ENCODE peak calls at places on chromosomes 1 and 21, in five cellular contexts. N is OCI-LY7, G is brain microvascular endothelial cell, F is BE2C, D is astrocyte of the spinal cord. C is an unnamed sample.

GRCh38 chr1:6209661-6210605 is 4.0 kb downstream of the RNF207 start:
- DNase-seq in D (no peak), G (no peak), N (peak), F (peak), C (peak)

GRCh38 chr1:3785458-3786157 is 10.7 kb downstream of the LRRC47 start:
- DNase-seq in N (peak), G (no peak), D (no peak), F (no peak), C (peak)

GRCh38 chr1:184310157-184310819 is 76.5 kb upstream of the C1orf21 start:
- DNase-seq in F (no peak), G (no peak), D (no peak), N (no peak), C (no peak)

GRCh38 chr21:29342394-29342957 is 43.8 kb downstream of the BACH1 start:
- DNase-seq in D (peak), G (peak), N (no peak), F (no peak), C (no peak)

GRCh38 chr1:117339866-117340357 is 27.3 kb upstream of the MAN1A2 start:
- DNase-seq in F (peak), N (peak), D (no peak), G (peak), C (peak)

GRCh38 chr21:43817157-43818086 is 28.0 kb downstream of the RRP1 start:
- DNase-seq in F (no peak), N (no peak), D (no peak), G (no peak), C (peak)

GRCh38 chr1:58885998-58886397 is 102.2 kb upstream of the JUN start:
- DNase-seq in D (peak), N (no peak), G (no peak), F (no peak), C (peak)

GRCh38 chr21:41065539-41065938 is 102.4 kb upstream of the BACE2 start:
- DNase-seq in F (no peak), N (no peak), D (no peak), G (no peak), C (no peak)

GRCh38 chr1:232472485-232473041 is 157.4 kb downstream of the SIPA1L2 start:
- DNase-seq in G (peak), N (no peak), F (no peak), D (peak), C (no peak)

GRCh38 chr1:80153762-80154555 is 1147.4 kb upstream of the ADGRL4 start:
- DNase-seq in G (no peak), D (peak), F (no peak), N (no peak), C (peak)

GRCh38 chr21:35428489-35428888 is 379.4 kb upstream of the RUNX1 start:
- DNase-seq in N (no peak), D (peak), F (no peak), G (peak), C (no peak)

GRCh38 chr1:156959414-156959813 is 39.0 kb downstream of the LRRC71 start:
- DNase-seq in D (peak), F (no peak), G (no peak), N (no peak), C (no peak)

GRCh38 chr1:30788580-30789387 is 31.2 kb upstream of the LAPTM5 start:
- DNase-seq in G (no peak), F (no peak), D (no peak), N (no peak), C (no peak)

GRCh38 chr1:22930235-22930912 is 42.3 kb downstream of the LACTBL1 start:
- DNase-seq in D (peak), N (peak), F (peak), G (peak), C (peak)

GRCh38 chr1:95012389-95012788 is 60.4 kb downstream of the ALG14 start:
- DNase-seq in G (peak), D (peak), F (no peak), N (no peak), C (no peak)

GRCh38 chr1:236000781-236001180 is 64.1 kb downstream of the NID1 start:
- DNase-seq in G (no peak), F (no peak), D (no peak), N (no peak), C (no peak)

GRCh38 chr1:221878134-221878533 is 136.2 kb upstream of the DUSP10 start:
- DNase-seq in F (no peak), G (no peak), D (no peak), N (no peak), C (no peak)

GRCh38 chr1:214445201-214445600 is 106.2 kb downstream of the PTPN14 start:
- DNase-seq in F (no peak), D (no peak), G (no peak), N (no peak), C (no peak)

GRCh38 chr1:56973898-56974752 is 8.3 kb upstream of the C8B start:
- DNase-seq in F (no peak), N (no peak), G (no peak), D (no peak), C (peak)

GRCh38 chr1:227869281-227869842 is 53.9 kb downstream of the PRSS38 start:
- DNase-seq in G (no peak), F (no peak), D (no peak), N (no peak), C (no peak)
- H3K4me3 ChIP-seq in G (no peak), F (no peak), D (no peak), N (no peak), C (no peak)

GRCh38 chr1:11655263-11656079 is 794 bp downstream of the FBXO44 start:
- DNase-seq in D (no peak), N (no peak), G (no peak), F (no peak), C (no peak)
- H3K4me3 ChIP-seq in D (peak), N (peak), G (peak), F (peak), C (no peak)

GRCh38 chr1:21668232-21669032 is 725 bp downstream of the RAP1GAP start:
- DNase-seq in G (no peak), F (no peak), N (no peak), D (no peak), C (no peak)
- H3K4me3 ChIP-seq in G (no peak), F (peak), N (no peak), D (no peak), C (no peak)

GRCh38 chr1:240100351-240100750 is 8.7 kb downstream of the FMN2 start:
- DNase-seq in D (peak), N (no peak), G (no peak), F (no peak), C (no peak)

GRCh38 chr1:240099329-240099728 is 7.6 kb downstream of the FMN2 start:
- DNase-seq in F (no peak), G (no peak), D (no peak), N (no peak), C (no peak)

GRCh38 chr1:240098534-240098933 is 6.9 kb downstream of the FMN2 start:
- DNase-seq in N (no peak), G (no peak), F (no peak), D (no peak), C (no peak)

GRCh38 chr1:240101306-240101705 is 9.6 kb downstream of the FMN2 start:
- DNase-seq in N (no peak), F (no peak), D (no peak), G (no peak), C (no peak)

DNA sequence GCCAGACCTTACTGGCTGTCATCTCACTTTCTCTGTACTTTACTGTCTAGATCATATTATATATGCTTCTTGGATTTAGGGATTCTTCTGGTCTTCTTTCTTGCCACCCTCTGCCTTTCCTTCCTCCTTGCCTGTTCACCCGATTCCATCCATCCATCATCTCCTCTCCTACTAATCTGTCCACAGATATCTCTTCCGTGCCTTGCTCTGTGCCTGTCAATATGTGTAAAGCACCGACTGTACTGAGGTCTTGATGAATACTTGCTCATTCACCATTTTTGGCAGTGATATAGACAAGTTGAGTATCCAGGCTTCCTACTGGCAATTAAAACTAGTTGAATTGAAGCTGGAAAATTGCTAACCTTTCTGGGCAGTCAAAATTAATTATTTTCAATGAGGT is 8.1 kb downstream of the FMN2 start:
- DNase-seq in D (no peak), G (no peak), F (no peak), N (no peak), C (no peak)
- H3K4me3 ChIP-seq in D (no peak), G (no peak), F (no peak), N (no peak), C (no peak)

GRCh38 chr1:54376085-54377039 is 29.8 kb downstream of the SSBP3 start:
- DNase-seq in D (no peak), N (peak), G (no peak), F (no peak), C (no peak)
- H3K4me3 ChIP-seq in D (no peak), N (peak), G (no peak), F (no peak), C (no peak)

DNA sequence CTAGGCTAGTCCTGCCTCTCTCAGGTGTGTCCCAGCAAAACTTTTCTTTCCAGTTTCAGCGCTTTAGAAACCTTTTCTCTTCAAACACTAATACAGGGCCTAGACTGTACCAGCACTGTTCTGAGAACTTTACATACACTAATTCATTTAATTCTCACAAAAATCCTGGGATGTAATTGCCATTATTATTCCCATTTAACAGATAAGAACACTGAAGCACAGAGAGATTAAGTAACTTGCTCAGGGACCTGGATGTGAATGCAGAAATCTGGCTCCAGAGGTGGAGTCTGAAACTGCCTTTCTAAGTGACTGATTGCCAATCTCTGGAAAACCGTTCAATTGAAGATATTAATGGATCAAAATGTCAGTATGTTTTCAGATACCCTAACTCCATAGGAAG is 849 bp upstream of the UCK2 start:
- DNase-seq in G (no peak), N (no peak), D (no peak), F (no peak), C (no peak)
- H3K4me3 ChIP-seq in G (no peak), N (peak), D (no peak), F (no peak), C (no peak)

DNA sequence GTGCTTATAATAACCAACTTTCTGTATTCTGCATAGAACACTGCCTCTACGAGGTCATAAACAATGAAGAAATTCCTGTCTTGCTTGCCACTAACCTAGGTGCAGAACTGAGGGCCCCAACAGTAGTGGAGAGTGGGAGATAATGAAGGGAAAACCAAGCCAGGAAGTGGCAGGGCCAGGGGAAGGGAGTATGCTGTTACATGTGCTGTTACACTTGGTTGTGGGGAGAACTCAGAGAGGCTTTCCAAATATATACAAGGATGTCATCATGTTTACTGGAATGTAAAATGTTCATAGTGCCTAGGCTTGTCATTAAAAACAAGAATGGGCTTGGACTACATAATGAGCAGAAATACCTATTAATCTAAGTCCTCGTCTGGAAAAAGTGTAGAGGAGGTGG is 31.1 kb downstream of the NHLH2 start:
- DNase-seq in D (no peak), G (no peak), F (no peak), N (no peak), C (peak)
- H3K4me3 ChIP-seq in D (no peak), G (no peak), F (no peak), N (no peak), C (no peak)

GRCh38 chr1:1115136-1115829 is 606 bp downstream of the C1orf159 start:
- DNase-seq in D (no peak), G (no peak), F (peak), N (no peak), C (no peak)
- H3K4me3 ChIP-seq in D (peak), G (peak), F (peak), N (peak), C (peak)